ENCODE peak calls at places on chromosomes 12 and 14, in eight cellular contexts. Y is testis, J is myocyte, R is SW 1271, N is NAMALWA, T is heart right ventricle, S is ELR, M is fibroblast of the conjunctiva. Z is an unnamed sample.

GRCh38 chr12:110282956-110283817 is 2.1 kb downstream of the ATP2A2 start:
- DNase-seq in S (no peak), J (peak), T (no peak), R (peak), M (no peak), N (peak), Y (no peak), Z (no peak)

GRCh38 chr14:57486767-57487379 is 6.8 kb downstream of the CCDC198 start:
- DNase-seq in R (peak), J (peak), S (peak), M (peak), N (peak), Y (peak), T (no peak), Z (peak)

GRCh38 chr14:99889268-99889667 is 96.1 kb downstream of the EML1 start:
- DNase-seq in R (no peak), S (no peak), M (no peak), N (no peak), Y (no peak), T (no peak), J (no peak), Z (no peak)

GRCh38 chr12:25052191-25053020 is 103.5 kb upstream of the BCAT1 start:
- DNase-seq in T (no peak), R (no peak), J (no peak), N (peak), S (no peak), M (no peak), Y (no peak), Z (no peak)

GRCh38 chr12:27841392-27841882 is 61.4 kb upstream of the MANSC4 start:
- DNase-seq in Y (no peak), N (no peak), T (no peak), M (no peak), J (no peak), R (no peak), S (peak), Z (no peak)

GRCh38 chr12:6540181-6540877 is 6.0 kb downstream of the GAPDH start:
- DNase-seq in R (no peak), N (peak), J (peak), Y (peak), S (peak), T (peak), M (peak), Z (no peak)

GRCh38 chr12:112375105-112375504 is 7.1 kb downstream of the HECTD4 start:
- DNase-seq in M (no peak), S (no peak), J (no peak), N (no peak), T (no peak), R (no peak), Y (no peak), Z (no peak)

GRCh38 chr12:51622564-51622963 is 31.5 kb downstream of the SCN8A start:
- DNase-seq in R (no peak), N (no peak), J (no peak), T (no peak), S (peak), M (no peak), Y (no peak), Z (no peak)

GRCh38 chr12:4147051-4147481 is 126.5 kb upstream of the CCND2 start:
- DNase-seq in N (no peak), R (no peak), J (no peak), S (no peak), Y (no peak), T (no peak), M (no peak), Z (no peak)

GRCh38 chr14:37340353-37340752 is 142.6 kb downstream of the MIPOL1 start:
- DNase-seq in J (peak), S (peak), N (peak), R (no peak), T (no peak), M (no peak), Y (no peak), Z (no peak)

GRCh38 chr12:88665051-88665450 is 84.8 kb upstream of the KITLG start:
- DNase-seq in S (peak), J (peak), T (no peak), R (no peak), Y (no peak), N (no peak), M (peak), Z (no peak)

GRCh38 chr12:75526655-75527511 is 15.5 kb upstream of the KRR1 start:
- DNase-seq in M (peak), Y (no peak), N (peak), J (peak), S (peak), R (peak), T (no peak), Z (no peak)

GRCh38 chr12:126191949-126192348 is 1126.7 kb downstream of the AACS start:
- DNase-seq in N (no peak), M (no peak), R (no peak), T (no peak), Y (no peak), J (no peak), S (no peak), Z (no peak)

GRCh38 chr14:76762617-76763361 is 1.5 kb downstream of the VASH1 start:
- DNase-seq in M (no peak), T (no peak), N (no peak), J (no peak), R (no peak), S (no peak), Y (peak), Z (no peak)

GRCh38 chr14:20400965-20401593 is 12.2 kb downstream of the TEP1 start:
- DNase-seq in N (no peak), J (no peak), T (no peak), M (no peak), Y (no peak), S (peak), R (peak), Z (no peak)

GRCh38 chr12:2941524-2941923 is 17.7 kb upstream of the TEAD4 start:
- DNase-seq in T (no peak), M (no peak), N (no peak), R (no peak), J (peak), Y (no peak), S (no peak), Z (no peak)

GRCh38 chr14:61112506-61112905 is 131.5 kb downstream of the SLC38A6 start:
- DNase-seq in J (no peak), N (no peak), S (no peak), M (no peak), Y (no peak), R (no peak), T (no peak), Z (no peak)

GRCh38 chr14:65187421-65188049 is 85.2 kb upstream of the MAX start:
- DNase-seq in M (no peak), T (no peak), J (no peak), Y (no peak), S (no peak), R (no peak), N (no peak), Z (no peak)

GRCh38 chr14:53537421-53538315 is 384.5 kb upstream of the DDHD1 start:
- DNase-seq in M (no peak), S (no peak), J (no peak), Y (no peak), R (no peak), T (no peak), N (no peak), Z (no peak)

GRCh38 chr14:104284107-104284592 is 145.8 kb downstream of the KIF26A start:
- DNase-seq in S (no peak), N (no peak), J (no peak), T (no peak), R (no peak), M (no peak), Y (no peak), Z (no peak)

GRCh38 chr12:572532-572899 is 90.7 kb downstream of the NINJ2 start:
- DNase-seq in R (peak), M (no peak), S (peak), Y (no peak), T (no peak), J (no peak), N (no peak), Z (no peak)

GRCh38 chr12:110135012-110135411 is 10.9 kb downstream of the IFT81 start:
- DNase-seq in T (no peak), Y (no peak), M (peak), N (no peak), R (no peak), S (peak), J (no peak), Z (peak)

GRCh38 chr14:72643317-72643801 is 250.5 kb downstream of the DPF3 start:
- DNase-seq in T (no peak), J (peak), M (peak), S (peak), N (no peak), Y (peak), R (peak), Z (peak)

GRCh38 chr12:49942921-49943662 is 7.4 kb upstream of the AQP2 start:
- DNase-seq in T (no peak), M (no peak), Y (no peak), S (no peak), J (no peak), N (no peak), R (no peak), Z (no peak)

Z was measured in non-pigmented ciliary epithelial cell.